ENCODE peak calls at places on chromosomes 3 and 15, in four cellular contexts. D is HepG2, M is K562, U is GM12878. C is an unnamed sample.

GRCh38 chr3:126517291-126517951 is at the start of gene UROC1:
- DNase-seq in D (no peak), M (no peak), U (no peak), C (no peak)

GRCh38 chr3:170355738-170356595 is 1.5 kb upstream of the SKIL start:
- DNase-seq in D (no peak), M (peak), U (peak), C (peak)

GRCh38 chr15:39251413-39252197 is 329.3 kb upstream of the THBS1 start:
- DNase-seq in D (no peak), M (no peak), U (peak), C (no peak)

GRCh38 chr15:84621358-84621979 is 20.7 kb downstream of the ZSCAN2 start:
- DNase-seq in D (no peak), M (no peak), U (no peak), C (no peak)

GRCh38 chr15:39579487-39580116 is 1.3 kb upstream of the THBS1 start:
- DNase-seq in D (peak), M (no peak), U (no peak), C (no peak)

GRCh38 chr3:197256104-197256503 is 42.3 kb downstream of the DLG1 start:
- DNase-seq in D (no peak), M (no peak), U (no peak), C (no peak)

GRCh38 chr3:127158614-127159221 is 34.2 kb upstream of the PRR23E start:
- DNase-seq in D (no peak), M (no peak), U (no peak), C (no peak)

GRCh38 chr3:42080452-42080872 is 10.7 kb upstream of the TRAK1 start:
- DNase-seq in D (peak), M (no peak), U (peak), C (no peak)

GRCh38 chr3:11570251-11570650 is 73.5 kb downstream of the VGLL4 start:
- DNase-seq in D (no peak), M (no peak), U (no peak), C (no peak)

GRCh38 chr3:185205865-185206264 is 48.0 kb downstream of the EHHADH start:
- DNase-seq in D (no peak), M (no peak), U (no peak), C (no peak)

GRCh38 chr15:100183921-100184480 is 157.8 kb downstream of the ADAMTS17 start:
- DNase-seq in D (no peak), M (no peak), U (no peak), C (no peak)

GRCh38 chr3:159499031-159499793 is 489.4 kb upstream of the IL12A start:
- DNase-seq in D (no peak), M (no peak), U (no peak), C (no peak)

GRCh38 chr15:43215961-43216360 is 4.9 kb downstream of the EPB42 start:
- DNase-seq in D (no peak), M (no peak), U (no peak), C (no peak)

GRCh38 chr3:45368382-45368781 is 20.0 kb upstream of the LARS2 start:
- DNase-seq in D (no peak), M (no peak), U (no peak), C (no peak)

GRCh38 chr3:40043444-40043755 is 234.0 kb downstream of the MYRIP start:
- DNase-seq in D (no peak), M (no peak), U (no peak), C (peak)

GRCh38 chr15:79834496-79834895 is 62.3 kb downstream of the MTHFS start:
- DNase-seq in D (no peak), M (no peak), U (no peak), C (no peak)

GRCh38 chr3:86175593-86175992 is 815.4 kb downstream of the VGLL3 start:
- DNase-seq in D (no peak), M (no peak), U (no peak), C (no peak)

GRCh38 chr3:155934215-155934614 is 63.8 kb downstream of the GMPS start:
- DNase-seq in D (no peak), M (no peak), U (no peak), C (no peak)

GRCh38 chr15:52334491-52335160 is 39.0 kb upstream of the MYO5C start:
- DNase-seq in D (no peak), M (no peak), U (no peak), C (no peak)

GRCh38 chr3:123390865-123391613 is 57.9 kb downstream of the ADCY5 start:
- DNase-seq in D (no peak), M (no peak), U (no peak), C (peak)

GRCh38 chr3:8110966-8111798 is 390.4 kb upstream of the LMCD1 start:
- DNase-seq in D (peak), M (peak), U (peak), C (peak)

GRCh38 chr3:87351913-87352312 is 75.5 kb upstream of the POU1F1 start:
- DNase-seq in D (no peak), M (no peak), U (no peak), C (no peak)

GRCh38 chr3:113783980-113784379 is 37.1 kb downstream of the ATP6V1A start:
- DNase-seq in D (no peak), M (no peak), U (no peak), C (no peak)

GRCh38 chr3:9314796-9315195 is 48.1 kb upstream of the THUMPD3 start:
- DNase-seq in D (no peak), M (no peak), U (no peak), C (peak)

GRCh38 chr3:151308089-151308488 is 8.5 kb downstream of the GPR87 start:
- DNase-seq in D (no peak), M (no peak), U (no peak), C (no peak)

GRCh38 chr3:46715507-46716175 is 2.0 kb downstream of the PRSS50 start:
- DNase-seq in D (no peak), M (no peak), U (no peak), C (no peak)

GRCh38 chr3:115040673-115041286 is 106.3 kb downstream of the ZBTB20 start:
- DNase-seq in D (peak), M (no peak), U (peak), C (peak)

GRCh38 chr3:23576379-23576959 is 229.3 kb upstream of the UBE2E1 start:
- DNase-seq in D (no peak), M (no peak), U (no peak), C (no peak)

GRCh38 chr3:81622395-81622794 is 139.1 kb downstream of the GBE1 start:
- DNase-seq in D (no peak), M (no peak), U (no peak), C (no peak)

GRCh38 chr3:88219138-88219792 is 69.5 kb downstream of the C3orf38 start:
- DNase-seq in D (peak), M (no peak), U (no peak), C (peak)

GRCh38 chr3:121274411-121274810 is 271.4 kb downstream of the POLQ start:
- DNase-seq in D (no peak), M (no peak), U (no peak), C (no peak)

GRCh38 chr3:11455977-11456376 is 183.8 kb downstream of the ATG7 start:
- DNase-seq in D (no peak), M (no peak), U (no peak), C (no peak)

GRCh38 chr3:105359098-105359762 is 7.5 kb upstream of the ALCAM start:
- DNase-seq in D (no peak), M (no peak), U (no peak), C (no peak)

GRCh38 chr3:154486949-154487348 is 57.0 kb upstream of the GPR149 start:
- DNase-seq in D (no peak), M (no peak), U (no peak), C (no peak)

GRCh38 chr15:52503788-52504496 is 24.7 kb downstream of the MYO5A start:
- DNase-seq in D (no peak), M (no peak), U (peak), C (no peak)

GRCh38 chr15:45458746-45459403 is 63.7 kb downstream of the SLC30A4 start:
- DNase-seq in D (peak), M (peak), U (peak), C (peak)

GRCh38 chr15:95106781-95107180 is 875.4 kb downstream of the MCTP2 start:
- DNase-seq in D (no peak), M (no peak), U (no peak), C (no peak)

GRCh38 chr15:97547381-97547780 is 413.1 kb upstream of the ARRDC4 start:
- DNase-seq in D (no peak), M (no peak), U (no peak), C (no peak)

DNA sequence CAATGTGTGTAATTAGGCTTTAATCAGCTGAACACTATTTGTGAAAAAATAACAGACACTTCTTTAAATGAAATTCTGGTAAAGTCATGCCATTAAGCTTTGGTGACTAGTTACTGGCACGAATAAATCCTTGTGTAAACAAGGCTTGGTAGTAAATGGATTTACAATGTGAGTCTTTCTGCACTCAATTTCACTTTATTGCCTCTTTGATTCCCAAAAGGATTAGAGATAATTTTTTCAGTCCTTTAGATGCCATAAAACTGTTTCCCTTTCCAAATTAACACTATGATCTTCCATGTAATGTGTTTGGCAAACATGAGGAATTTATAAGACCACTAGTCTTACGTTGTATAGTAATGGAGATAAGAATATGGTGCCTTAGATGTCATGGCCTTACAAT is 339.5 kb upstream of the DNAJC19 start:
- DNase-seq in D (no peak), M (no peak), U (no peak), C (no peak)
- TF ChIP-seq MAX in D (no peak), M (no peak), U (no peak), C (no peak)

GRCh38 chr3:38579551-38580449 is 69.7 kb downstream of the SCN5A start:
- DNase-seq in D (no peak), M (no peak), U (peak), C (peak)
- TF ChIP-seq MXI1 in D (no peak), M (no peak), U (no peak), C (no peak)

GRCh38 chr3:189275852-189276251 is 104.1 kb downstream of the TPRG1 start:
- DNase-seq in D (no peak), M (no peak), U (no peak), C (no peak)
- TF ChIP-seq MAX in D (no peak), M (no peak), U (no peak), C (no peak)

GRCh38 chr15:67125589-67126502 is 60.4 kb downstream of the SMAD3 start:
- DNase-seq in D (no peak), M (peak), U (no peak), C (no peak)

GRCh38 chr15:67127334-67127664 is 61.9 kb downstream of the SMAD3 start:
- DNase-seq in D (no peak), M (no peak), U (no peak), C (no peak)

GRCh38 chr15:67126551-67127333 is 61.3 kb downstream of the SMAD3 start:
- DNase-seq in D (peak), M (no peak), U (no peak), C (no peak)

GRCh38 chr15:67130166-67130565 is 64.8 kb downstream of the SMAD3 start:
- DNase-seq in D (no peak), M (no peak), U (no peak), C (no peak)

DNA sequence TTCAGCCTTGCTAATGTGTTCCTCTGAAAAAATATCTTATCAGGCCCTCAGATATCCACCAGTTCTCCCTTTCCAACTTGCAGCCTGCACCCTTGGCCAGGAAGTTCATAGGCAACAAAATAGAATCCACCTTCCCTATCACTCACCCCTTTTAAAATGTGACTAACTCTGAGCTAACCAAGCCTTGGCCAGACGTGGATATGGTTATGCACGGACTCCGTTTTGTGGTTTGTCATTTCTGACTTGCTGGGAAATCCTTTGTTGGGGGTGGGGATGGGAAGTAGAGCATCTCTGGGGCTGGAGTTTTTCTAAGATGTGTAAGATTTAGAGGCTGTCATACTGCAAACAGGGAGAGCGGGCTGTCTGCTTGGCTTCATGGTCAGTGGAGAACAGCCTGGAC is 62.5 kb downstream of the SMAD3 start:
- DNase-seq in D (no peak), M (no peak), U (no peak), C (no peak)
- TF ChIP-seq MXI1 in D (no peak), M (no peak), U (no peak), C (no peak)

GRCh38 chr3:186361612-186362408 is at the start of gene DGKG:
- DNase-seq in D (no peak), M (no peak), U (no peak), C (peak)
- TF ChIP-seq MAX in D (peak), M (no peak), U (no peak), C (no peak)